ENCODE peak calls at places on chromosome 4, in eight cellular contexts. One of them, this sample, is unnamed.

GRCh38 chr4:666822-667544 is 7.1 kb downstream of the ATP5ME start:
- DNase-seq in stimulated activated CD4-positive, alpha-beta T cell treated with anti-CD3 and anti-CD28 coated beads, Interleukin-4, amount 100 ng/mL, for 48 hours: no peak
- DNase-seq in germinal center: no peak
- DNase-seq in omental fat pad: no peak
- DNase-seq in NCI-H446 treated with DMSO at 0.1 percent for 48 hours: no peak
- DNase-seq in T-helper 2 cell: no peak
- DNase-seq in activated CD4-positive, alpha-beta T cell treated with anti-CD3 and anti-CD28 coated beads, Interleukin-2, amount 50 U/mL, for 24 hours: no peak
- DNase-seq in AG10803: no peak
- DNase-seq in this sample: no peak

GRCh38 chr4:37304612-37305011 is 60.1 kb downstream of the NWD2 start:
- DNase-seq in stimulated activated CD4-positive, alpha-beta T cell treated with anti-CD3 and anti-CD28 coated beads, Interleukin-4, amount 100 ng/mL, for 48 hours: no peak
- DNase-seq in germinal center: no peak
- DNase-seq in omental fat pad: no peak
- DNase-seq in NCI-H446 treated with DMSO at 0.1 percent for 48 hours: no peak
- DNase-seq in T-helper 2 cell: no peak
- DNase-seq in activated CD4-positive, alpha-beta T cell treated with anti-CD3 and anti-CD28 coated beads, Interleukin-2, amount 50 U/mL, for 24 hours: no peak
- DNase-seq in AG10803: no peak
- DNase-seq in this sample: no peak

GRCh38 chr4:1614854-1615595 is 69.1 kb downstream of the FAM53A start:
- DNase-seq in stimulated activated CD4-positive, alpha-beta T cell treated with anti-CD3 and anti-CD28 coated beads, Interleukin-4, amount 100 ng/mL, for 48 hours: no peak
- DNase-seq in germinal center: no peak
- DNase-seq in omental fat pad: no peak
- DNase-seq in NCI-H446 treated with DMSO at 0.1 percent for 48 hours: no peak
- DNase-seq in T-helper 2 cell: no peak
- DNase-seq in activated CD4-positive, alpha-beta T cell treated with anti-CD3 and anti-CD28 coated beads, Interleukin-2, amount 50 U/mL, for 24 hours: no peak
- DNase-seq in AG10803: no peak
- DNase-seq in this sample: no peak

GRCh38 chr4:168475745-168476144 is 4.5 kb downstream of the DDX60L start:
- DNase-seq in stimulated activated CD4-positive, alpha-beta T cell treated with anti-CD3 and anti-CD28 coated beads, Interleukin-4, amount 100 ng/mL, for 48 hours: no peak
- DNase-seq in germinal center: no peak
- DNase-seq in omental fat pad: no peak
- DNase-seq in NCI-H446 treated with DMSO at 0.1 percent for 48 hours: no peak
- DNase-seq in T-helper 2 cell: no peak
- DNase-seq in activated CD4-positive, alpha-beta T cell treated with anti-CD3 and anti-CD28 coated beads, Interleukin-2, amount 50 U/mL, for 24 hours: no peak
- DNase-seq in AG10803: no peak
- DNase-seq in this sample: no peak

GRCh38 chr4:47061435-47061834 is 30.1 kb downstream of the GABRB1 start:
- DNase-seq in stimulated activated CD4-positive, alpha-beta T cell treated with anti-CD3 and anti-CD28 coated beads, Interleukin-4, amount 100 ng/mL, for 48 hours: no peak
- DNase-seq in germinal center: no peak
- DNase-seq in omental fat pad: no peak
- DNase-seq in NCI-H446 treated with DMSO at 0.1 percent for 48 hours: no peak
- DNase-seq in T-helper 2 cell: no peak
- DNase-seq in activated CD4-positive, alpha-beta T cell treated with anti-CD3 and anti-CD28 coated beads, Interleukin-2, amount 50 U/mL, for 24 hours: no peak
- DNase-seq in AG10803: no peak
- DNase-seq in this sample: no peak

GRCh38 chr4:161178310-161178709 is 985.5 kb downstream of the FSTL5 start:
- DNase-seq in stimulated activated CD4-positive, alpha-beta T cell treated with anti-CD3 and anti-CD28 coated beads, Interleukin-4, amount 100 ng/mL, for 48 hours: no peak
- DNase-seq in germinal center: no peak
- DNase-seq in omental fat pad: no peak
- DNase-seq in NCI-H446 treated with DMSO at 0.1 percent for 48 hours: no peak
- DNase-seq in T-helper 2 cell: no peak
- DNase-seq in activated CD4-positive, alpha-beta T cell treated with anti-CD3 and anti-CD28 coated beads, Interleukin-2, amount 50 U/mL, for 24 hours: no peak
- DNase-seq in AG10803: no peak
- DNase-seq in this sample: no peak

GRCh38 chr4:6019316-6020263 is 1.4 kb upstream of the C4orf50 start:
- DNase-seq in stimulated activated CD4-positive, alpha-beta T cell treated with anti-CD3 and anti-CD28 coated beads, Interleukin-4, amount 100 ng/mL, for 48 hours: no peak
- DNase-seq in germinal center: peak; percentile 35
- DNase-seq in omental fat pad: no peak
- DNase-seq in NCI-H446 treated with DMSO at 0.1 percent for 48 hours: no peak
- DNase-seq in T-helper 2 cell: no peak
- DNase-seq in activated CD4-positive, alpha-beta T cell treated with anti-CD3 and anti-CD28 coated beads, Interleukin-2, amount 50 U/mL, for 24 hours: no peak
- DNase-seq in AG10803: peak; percentile 46
- DNase-seq in this sample: no peak

GRCh38 chr4:1369484-1370079 is 22.6 kb downstream of the UVSSA start:
- DNase-seq in stimulated activated CD4-positive, alpha-beta T cell treated with anti-CD3 and anti-CD28 coated beads, Interleukin-4, amount 100 ng/mL, for 48 hours: no peak
- DNase-seq in germinal center: no peak
- DNase-seq in omental fat pad: no peak
- DNase-seq in NCI-H446 treated with DMSO at 0.1 percent for 48 hours: no peak
- DNase-seq in T-helper 2 cell: no peak
- DNase-seq in activated CD4-positive, alpha-beta T cell treated with anti-CD3 and anti-CD28 coated beads, Interleukin-2, amount 50 U/mL, for 24 hours: no peak
- DNase-seq in AG10803: no peak
- DNase-seq in this sample: no peak

GRCh38 chr4:173498023-173498422 is 32.0 kb downstream of the HAND2 start:
- DNase-seq in stimulated activated CD4-positive, alpha-beta T cell treated with anti-CD3 and anti-CD28 coated beads, Interleukin-4, amount 100 ng/mL, for 48 hours: no peak
- DNase-seq in germinal center: no peak
- DNase-seq in omental fat pad: no peak
- DNase-seq in NCI-H446 treated with DMSO at 0.1 percent for 48 hours: no peak
- DNase-seq in T-helper 2 cell: no peak
- DNase-seq in activated CD4-positive, alpha-beta T cell treated with anti-CD3 and anti-CD28 coated beads, Interleukin-2, amount 50 U/mL, for 24 hours: no peak
- DNase-seq in AG10803: no peak
- DNase-seq in this sample: no peak

GRCh38 chr4:57147335-57148060 is 37.3 kb upstream of the IGFBP7 start:
- DNase-seq in stimulated activated CD4-positive, alpha-beta T cell treated with anti-CD3 and anti-CD28 coated beads, Interleukin-4, amount 100 ng/mL, for 48 hours: no peak
- DNase-seq in germinal center: no peak
- DNase-seq in omental fat pad: no peak
- DNase-seq in NCI-H446 treated with DMSO at 0.1 percent for 48 hours: no peak
- DNase-seq in T-helper 2 cell: no peak
- DNase-seq in activated CD4-positive, alpha-beta T cell treated with anti-CD3 and anti-CD28 coated beads, Interleukin-2, amount 50 U/mL, for 24 hours: no peak
- DNase-seq in AG10803: peak; percentile 76
- DNase-seq in this sample: no peak